ENCODE peak calls at places on chromosomes 3 and 15, in six cellular contexts. I is K562, W is endothelial cell of umbilical vein, V is H1, U is WTC11, Z is HepG2. Y is an unnamed sample.

GRCh38 chr3:27943106-27943505 is 221.0 kb upstream of the EOMES start:
- DNase-seq in U (peak; percentile 56), I (no peak), V (no peak), W (no peak), Z (peak; percentile 16), Y (no peak)

GRCh38 chr15:99211926-99212325 is 37.5 kb downstream of the TTC23 start:
- DNase-seq in I (no peak), V (no peak), W (no peak), U (no peak), Z (no peak), Y (no peak)

GRCh38 chr15:98123834-98124233 is 163.3 kb downstream of the ARRDC4 start:
- DNase-seq in Z (no peak), I (no peak), W (no peak), U (no peak), V (no peak), Y (no peak)

GRCh38 chr15:38651328-38652038 is 86.9 kb upstream of the RASGRP1 start:
- DNase-seq in V (no peak), I (no peak), Z (no peak), U (no peak), W (no peak), Y (no peak)

GRCh38 chr15:82093325-82093724 is 47.5 kb upstream of the MEX3B start:
- DNase-seq in W (no peak), V (no peak), I (no peak), Z (no peak), U (no peak), Y (no peak)

GRCh38 chr15:81312790-81313543 is 11.0 kb downstream of the STARD5 start:
- DNase-seq in I (no peak), W (peak; percentile 15), U (no peak), Z (no peak), V (no peak), Y (peak; percentile 81)

GRCh38 chr3:40573985-40574384 is 49.2 kb downstream of the ZNF621 start:
- DNase-seq in Z (no peak), W (no peak), U (no peak), V (no peak), I (no peak), Y (no peak)

GRCh38 chr15:75902129-75902557 is 1.5 kb upstream of the FBXO22 start:
- DNase-seq in V (no peak), I (peak; percentile 53), W (no peak), U (peak; percentile 47), Z (no peak), Y (no peak)

GRCh38 chr15:67091073-67091965 is 25.9 kb downstream of the SMAD3 start:
- DNase-seq in Z (no peak), V (no peak), I (peak; percentile 93), W (peak; percentile 99), U (no peak), Y (peak; percentile 85)

GRCh38 chr3:10344147-10344943 is 23.4 kb upstream of the SEC13 start:
- DNase-seq in V (peak; percentile 33), W (peak; percentile 43), U (peak; percentile 79), I (peak; percentile 78), Z (no peak), Y (peak; percentile 56)

GRCh38 chr15:52657338-52657737 is 21.9 kb downstream of the ATOSA start:
- DNase-seq in Z (no peak), U (no peak), I (no peak), W (peak; percentile 46), V (no peak), Y (no peak)

GRCh38 chr15:50353251-50353998 is 1.6 kb downstream of the GABPB1 start:
- DNase-seq in I (peak; percentile 26), V (no peak), U (no peak), W (peak; percentile 78), Z (no peak), Y (no peak)

GRCh38 chr15:56524915-56525314 is 60.0 kb upstream of the MNS1 start:
- DNase-seq in I (no peak), U (no peak), W (no peak), V (no peak), Z (no peak), Y (no peak)

GRCh38 chr15:87033056-87033455 is 953.4 kb downstream of the AGBL1 start:
- DNase-seq in I (no peak), W (no peak), U (no peak), V (no peak), Z (no peak), Y (no peak)

GRCh38 chr3:17967953-17968352 is 225.5 kb upstream of the TBC1D5 start:
- DNase-seq in Z (no peak), W (no peak), I (no peak), V (no peak), U (no peak), Y (no peak)

GRCh38 chr3:17967111-17967510 is 224.7 kb upstream of the TBC1D5 start:
- DNase-seq in I (no peak), V (no peak), Z (no peak), U (no peak), W (no peak), Y (no peak)

GRCh38 chr3:17964113-17964512 is 221.7 kb upstream of the TBC1D5 start:
- DNase-seq in U (no peak), V (no peak), I (no peak), Z (no peak), W (no peak), Y (no peak)

GRCh38 chr3:17969244-17969643 is 226.8 kb upstream of the TBC1D5 start:
- DNase-seq in W (no peak), I (no peak), Z (no peak), U (no peak), V (no peak), Y (no peak)

GRCh38 chr3:17965331-17965730 is 222.9 kb upstream of the TBC1D5 start:
- DNase-seq in V (no peak), I (no peak), Z (no peak), U (no peak), W (no peak), Y (no peak)
- TF ChIP-seq JUN in V (no peak), I (no peak), Z (no peak), U (no peak), W (no peak), Y (no peak)

GRCh38 chr3:11544413-11545181 is 99.1 kb downstream of the VGLL4 start:
- DNase-seq in I (no peak), V (no peak), Z (peak; percentile 23), W (no peak), U (no peak), Y (no peak)
- TF ChIP-seq JUN in I (no peak), V (no peak), Z (no peak), W (no peak), U (no peak), Y (no peak)

DNA sequence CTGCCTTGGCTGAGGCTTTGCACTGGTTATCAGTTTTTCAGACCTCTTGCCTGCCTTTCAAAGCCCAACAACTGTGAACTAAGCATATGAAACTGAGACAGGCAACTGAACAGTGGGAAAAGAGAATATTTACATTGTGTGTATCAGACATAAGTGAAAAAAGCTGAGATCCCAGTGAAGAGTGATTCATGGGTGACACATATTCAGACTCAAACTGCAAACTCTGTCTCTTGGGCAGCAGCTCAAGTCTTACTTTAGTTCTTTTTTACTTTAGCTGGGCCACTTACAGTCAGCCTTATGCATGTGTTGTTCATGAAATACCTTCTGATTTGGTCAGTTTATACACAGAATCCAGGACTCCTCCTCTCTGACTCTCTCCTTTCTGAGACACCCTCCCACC is 19.2 kb downstream of the SUCLG2 start:
- DNase-seq in W (no peak), U (no peak), Z (no peak), I (no peak), V (no peak), Y (peak; percentile 7)
- TF ChIP-seq JUN in W (no peak), U (no peak), Z (no peak), I (no peak), V (no peak), Y (no peak)

GRCh38 chr15:77504310-77504709 is 83.6 kb downstream of the HMG20A start:
- DNase-seq in Z (no peak), U (no peak), V (no peak), W (no peak), I (no peak), Y (no peak)
- TF ChIP-seq JUN in Z (no peak), U (no peak), V (no peak), W (no peak), I (no peak), Y (no peak)

DNA sequence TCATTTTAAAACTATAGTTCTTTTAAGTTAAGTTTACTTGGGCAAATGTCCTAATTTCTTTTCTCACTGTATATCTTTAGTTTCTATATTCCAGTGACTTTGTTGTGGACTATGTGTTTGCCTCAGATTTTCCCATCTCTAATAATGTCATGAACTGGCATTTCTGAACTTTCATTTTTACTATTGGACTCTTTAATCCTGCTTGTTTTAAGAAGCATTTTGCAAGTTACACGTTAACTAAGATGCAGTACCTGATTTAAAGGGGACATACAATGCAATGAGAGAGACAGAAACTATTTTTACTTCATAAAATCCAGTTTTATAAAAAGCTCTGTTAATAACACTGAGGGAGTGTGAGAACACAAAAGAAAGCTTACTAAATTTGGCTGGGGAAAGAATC is 58.6 kb upstream of the PHLDB2 start:
- DNase-seq in Z (no peak), V (no peak), U (no peak), I (no peak), W (no peak), Y (no peak)
- TF ChIP-seq JUN in Z (no peak), V (no peak), U (no peak), I (no peak), W (no peak), Y (no peak)

GRCh38 chr15:69129026-69129385 is 31.4 kb upstream of the GLCE start:
- DNase-seq in U (no peak), I (no peak), V (no peak), Z (no peak), W (no peak), Y (no peak)
- TF ChIP-seq JUN in U (no peak), I (no peak), V (no peak), Z (no peak), W (no peak), Y (no peak)

GRCh38 chr3:54891540-54891897 is 36.3 kb downstream of the LRTM1 start:
- DNase-seq in V (peak; percentile 13), U (no peak), W (no peak), I (peak; percentile 58), Z (peak; percentile 42), Y (peak; percentile 79)
- TF ChIP-seq JUN in V (no peak), U (no peak), W (no peak), I (no peak), Z (no peak), Y (peak; percentile 55)

DNA sequence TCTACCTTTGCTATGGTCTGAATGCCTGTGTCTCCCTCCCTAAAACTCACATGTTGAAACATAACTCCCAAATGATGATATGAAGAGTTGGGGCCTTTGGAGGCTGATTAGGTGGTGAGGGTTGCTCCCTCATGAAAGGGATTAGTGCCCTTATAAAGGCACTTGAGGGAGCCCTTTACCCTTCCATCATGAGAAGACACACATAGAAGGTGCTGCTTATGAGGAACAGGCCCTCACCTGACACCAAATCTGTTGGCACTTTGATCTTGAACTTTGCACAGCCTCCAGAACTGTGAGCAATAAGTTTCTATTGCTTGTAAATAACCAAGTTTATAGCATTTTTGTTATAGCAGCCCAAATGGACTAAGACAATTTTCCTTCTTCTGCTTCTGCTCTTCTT is 76.2 kb upstream of the ADAMTS9 start:
- DNase-seq in V (no peak), I (no peak), U (no peak), Z (no peak), W (no peak), Y (no peak)
- TF ChIP-seq JUN in V (no peak), I (no peak), U (no peak), Z (no peak), W (no peak), Y (no peak)

Y was measured in A549.